ENCODE peak calls at places on chromosome 13, in six cellular contexts. Q is RWPE2, B is GM23338, S is heart left ventricle, V is left ventricle myocardium inferior, C is Peyer's patch. G is an unnamed sample.

GRCh38 chr13:97856001-97856675 is 97.3 kb upstream of the IPO5 start:
- DNase-seq in B (peak; percentile 45), C (no peak), V (peak; percentile 34), Q (no peak), S (peak; percentile 57), G (peak; percentile 57)

GRCh38 chr13:112877976-112878955 is 90.7 kb upstream of the MCF2L start:
- DNase-seq in B (no peak), V (peak; percentile 10), S (no peak), Q (peak; percentile 27), C (no peak), G (no peak)

GRCh38 chr13:94956407-94957110 is 244.2 kb upstream of the SOX21 start:
- DNase-seq in C (no peak), S (no peak), B (no peak), Q (no peak), V (no peak), G (no peak)

GRCh38 chr13:95535243-95535642 is 17.3 kb upstream of the CLDN10 start:
- DNase-seq in B (no peak), V (no peak), C (no peak), Q (peak; percentile 63), S (no peak), G (peak; percentile 31)

GRCh38 chr13:93740334-93740733 is 513.7 kb downstream of the GPC6 start:
- DNase-seq in S (no peak), B (no peak), V (no peak), C (no peak), Q (no peak), G (peak; percentile 54)

GRCh38 chr13:40613192-40613818 is 53.1 kb downstream of the FOXO1 start:
- DNase-seq in C (no peak), S (peak; percentile 37), B (no peak), V (no peak), Q (no peak), G (no peak)

GRCh38 chr13:27137759-27138158 is 33.9 kb downstream of the USP12 start:
- DNase-seq in Q (no peak), B (peak; percentile 22), V (peak; percentile 24), C (no peak), S (no peak), G (no peak)

GRCh38 chr13:43758834-43759233 is 27.9 kb downstream of the ENOX1 start:
- DNase-seq in S (no peak), C (no peak), Q (no peak), V (no peak), B (no peak), G (no peak)

GRCh38 chr13:26688286-26688685 is 72.3 kb downstream of the GPR12 start:
- DNase-seq in Q (no peak), C (no peak), S (no peak), B (no peak), V (no peak), G (no peak)

GRCh38 chr13:77919351-77920294 is 992 bp upstream of the EDNRB start:
- DNase-seq in S (peak; percentile 70), B (peak; percentile 69), Q (no peak), V (peak; percentile 64), C (peak; percentile 53), G (peak; percentile 45)

GRCh38 chr13:26977541-26977940 is 194.1 kb downstream of the USP12 start:
- DNase-seq in S (no peak), V (no peak), Q (no peak), B (no peak), C (no peak), G (no peak)

GRCh38 chr13:45337395-45337794 is 3.6 kb downstream of the TPT1 start:
- DNase-seq in S (no peak), Q (no peak), C (no peak), B (no peak), V (no peak), G (no peak)

GRCh38 chr13:31731923-31732322 is 7.4 kb upstream of the RXFP2 start:
- DNase-seq in C (no peak), V (no peak), S (no peak), B (no peak), Q (no peak), G (no peak)

GRCh38 chr13:24286624-24287023 is 22.8 kb upstream of the C1QTNF9 start:
- DNase-seq in B (no peak), Q (no peak), C (no peak), V (no peak), S (no peak), G (no peak)

GRCh38 chr13:34675626-34676025 is 266.4 kb upstream of the NBEA start:
- DNase-seq in B (no peak), C (no peak), S (no peak), V (no peak), Q (no peak), G (no peak)

GRCh38 chr13:106570354-106570822 is 2.5 kb upstream of the ARGLU1 start:
- DNase-seq in C (peak; percentile 86), S (peak; percentile 91), B (peak; percentile 95), Q (peak; percentile 82), V (peak; percentile 75), G (peak; percentile 68)

GRCh38 chr13:102606537-102607309 is 9.9 kb downstream of the TPP2 start:
- DNase-seq in B (no peak), S (no peak), C (no peak), V (no peak), Q (no peak), G (no peak)

GRCh38 chr13:97212540-97213146 is 9.5 kb upstream of the MBNL2 start:
- DNase-seq in C (no peak), V (no peak), S (no peak), Q (no peak), B (peak; percentile 26), G (peak; percentile 62)

GRCh38 chr13:91722267-91722884 is 324.0 kb downstream of the GPC5 start:
- DNase-seq in V (no peak), S (no peak), B (peak; percentile 72), Q (no peak), C (no peak), G (peak; percentile 34)

GRCh38 chr13:25973576-25973975 is 78.2 kb downstream of the SHISA2 start:
- DNase-seq in B (no peak), S (no peak), V (no peak), C (no peak), Q (no peak), G (no peak)

GRCh38 chr13:41065098-41065497 is 3.8 kb downstream of the WBP4 start:
- DNase-seq in C (no peak), B (no peak), S (no peak), Q (no peak), V (no peak), G (peak; percentile 87)

GRCh38 chr13:49606747-49607648 is 21.3 kb upstream of the ARL11 start:
- DNase-seq in S (peak; percentile 88), C (peak; percentile 83), Q (peak; percentile 63), B (peak; percentile 95), V (peak; percentile 87), G (peak; percentile 94)

GRCh38 chr13:49532593-49532992 is 36.8 kb downstream of the PHF11 start:
- DNase-seq in B (no peak), V (no peak), S (no peak), Q (no peak), C (no peak), G (no peak)

GRCh38 chr13:34867590-34867989 is 74.5 kb upstream of the NBEA start:
- DNase-seq in Q (no peak), S (no peak), B (no peak), C (no peak), V (no peak), G (peak; percentile 61)

GRCh38 chr13:83378901-83379300 is 503.4 kb downstream of the SLITRK1 start:
- DNase-seq in B (no peak), Q (no peak), V (no peak), S (no peak), C (no peak), G (no peak)

GRCh38 chr13:60435762-60436374 is 38.8 kb downstream of the TDRD3 start:
- DNase-seq in B (no peak), V (no peak), C (no peak), S (no peak), Q (no peak), G (no peak)

GRCh38 chr13:107641574-107641973 is 573.8 kb downstream of the LIG4 start:
- DNase-seq in B (no peak), C (no peak), Q (no peak), S (no peak), V (no peak), G (no peak)

GRCh38 chr13:47146136-47146535 is 249.3 kb upstream of the HTR2A start:
- DNase-seq in B (no peak), Q (no peak), S (no peak), V (no peak), C (no peak), G (no peak)

GRCh38 chr13:97911311-97912138 is 42.0 kb upstream of the IPO5 start:
- DNase-seq in C (no peak), Q (no peak), B (peak; percentile 69), S (no peak), V (no peak), G (peak; percentile 24)

GRCh38 chr13:20847298-20847697 is 55.2 kb downstream of the XPO4 start:
- DNase-seq in V (no peak), Q (no peak), S (no peak), B (peak; percentile 33), C (no peak), G (no peak)

GRCh38 chr13:48819889-48820288 is 155.8 kb upstream of the FNDC3A start:
- DNase-seq in V (no peak), B (no peak), S (no peak), Q (no peak), C (no peak), G (no peak)

GRCh38 chr13:44514278-44514677 is 61.9 kb downstream of the TSC22D1 start:
- DNase-seq in V (no peak), Q (no peak), B (no peak), C (no peak), S (no peak), G (no peak)

GRCh38 chr13:19267746-19268145 is 86.1 kb upstream of the TUBA3C start:
- DNase-seq in Q (no peak), V (no peak), B (no peak), C (no peak), S (no peak), G (no peak)

GRCh38 chr13:93620366-93620765 is 393.8 kb downstream of the GPC6 start:
- DNase-seq in C (no peak), S (no peak), B (no peak), Q (no peak), V (no peak), G (peak; percentile 45)

GRCh38 chr13:95185851-95186250 is 115.4 kb downstream of the ABCC4 start:
- DNase-seq in B (no peak), Q (no peak), C (no peak), S (no peak), V (no peak), G (no peak)

GRCh38 chr13:30388401-30389283 is 33.7 kb upstream of the UBE2L5 start:
- DNase-seq in Q (no peak), V (no peak), B (peak; percentile 43), S (no peak), C (no peak), G (no peak)
- H3K4me3 ChIP-seq in Q (no peak overlapping the region), V (no peak overlapping the region), B (no peak overlapping the region), S (no peak overlapping the region), C (no peak overlapping the region), G (peak overlapping the region; percentile 59)

GRCh38 chr13:110376120-110376519 is 69.0 kb downstream of the COL4A2 start:
- DNase-seq in B (no peak), C (no peak), V (no peak), S (no peak), Q (no peak), G (no peak)
- H3K4me1 ChIP-seq in B (peaks cover 21% of the 10 kb centered on the region), C (no peaks in the 10 kb centered on the region), V (peaks cover 95% of the 10 kb centered on the region), S (peaks cover 50% of the 10 kb centered on the region), Q (peaks cover 8% of the 10 kb centered on the region), G (peaks cover 53% of the 10 kb centered on the region)

GRCh38 chr13:99565478-99566124 is 64.3 kb downstream of the TM9SF2 start:
- DNase-seq in Q (no peak), C (no peak), V (no peak), S (no peak), B (peak; percentile 59), G (no peak)
- H3K4me3 ChIP-seq in Q (no peak overlapping the region), C (no peak overlapping the region), V (no peak overlapping the region), S (no peak overlapping the region), B (no peak overlapping the region), G (peak overlapping the region; percentile 52)

GRCh38 chr13:52840066-52840465 is 8.4 kb downstream of the PCDH8 start:
- DNase-seq in S (no peak), B (no peak), V (no peak), Q (no peak), C (no peak), G (no peak)
- H3K4me1 ChIP-seq in S (no peaks in the 10 kb centered on the region), B (peaks cover 6% of the 10 kb centered on the region), V (no peaks in the 10 kb centered on the region), Q (no peaks in the 10 kb centered on the region), C (no peaks in the 10 kb centered on the region), G (no peaks in the 10 kb centered on the region)

G was measured in adipocyte.